ENCODE peak calls at places on chromosomes 2 and 18, in eight cellular contexts. P, G, J, D, M, N, O and Y are unnamed samples.

GRCh38 chr2:162573288-162573687 is 229.4 kb downstream of the GCA start:
- DNase-seq in P (no peak), G (no peak), J (no peak), D (no peak), M (no peak), N (no peak), O (no peak), Y (no peak)

GRCh38 chr2:154696771-154697170 is 1.7 kb upstream of the KCNJ3 start:
- DNase-seq in P (no peak), G (no peak), J (no peak), D (no peak), M (no peak), N (no peak), O (no peak), Y (no peak)

GRCh38 chr2:1437537-1437936 is 24.3 kb downstream of the TPO start:
- DNase-seq in P (no peak), G (no peak), J (no peak), D (no peak), M (no peak), N (no peak), O (no peak), Y (no peak)

GRCh38 chr2:69524799-69525198 is 87.6 kb upstream of the NFU1 start:
- DNase-seq in P (no peak), G (no peak), J (no peak), D (no peak), M (no peak), N (peak; percentile 49), O (no peak), Y (peak; percentile 5)

GRCh38 chr2:239264838-239265651 is 135.8 kb downstream of the HDAC4 start:
- DNase-seq in P (peak; percentile 80), G (peak; percentile 70), J (peak; percentile 79), D (no peak), M (peak; percentile 73), N (no peak), O (no peak), Y (no peak)

GRCh38 chr2:72204156-72204781 is 56.6 kb upstream of the CYP26B1 start:
- DNase-seq in P (peak; percentile 62), G (peak; percentile 83), J (peak; percentile 47), D (no peak), M (peak; percentile 37), N (no peak), O (no peak), Y (no peak)

GRCh38 chr2:200306969-200307811 is 697 bp downstream of the SPATS2L start:
- DNase-seq in P (peak; percentile 43), G (peak; percentile 42), J (peak; percentile 43), D (peak; percentile 53), M (no peak), N (peak; percentile 60), O (peak; percentile 50), Y (no peak)

GRCh38 chr18:63161728-63162195 is 157.8 kb downstream of the BCL2 start:
- DNase-seq in P (peak; percentile 93), G (peak; percentile 16), J (peak; percentile 94), D (peak; percentile 92), M (peak; percentile 93), N (no peak), O (no peak), Y (peak; percentile 62)

GRCh38 chr2:237818066-237818473 is 19.5 kb downstream of the RBM44 start:
- DNase-seq in P (peak; percentile 65), G (no peak), J (peak; percentile 65), D (peak; percentile 85), M (peak; percentile 62), N (no peak), O (no peak), Y (peak; percentile 11)

GRCh38 chr18:47550611-47551010 is 299.2 kb upstream of the SKOR2 start:
- DNase-seq in P (no peak), G (no peak), J (no peak), D (no peak), M (no peak), N (no peak), O (no peak), Y (no peak)

GRCh38 chr18:8706545-8706980 is 1.2 kb downstream of the MTCL1 start:
- DNase-seq in P (no peak), G (no peak), J (peak; percentile 23), D (no peak), M (no peak), N (no peak), O (no peak), Y (no peak)

GRCh38 chr2:205948496-205948837 is 137.5 kb downstream of the INO80D start:
- DNase-seq in P (no peak), G (no peak), J (no peak), D (no peak), M (no peak), N (no peak), O (no peak), Y (no peak)

GRCh38 chr18:80176334-80177080 is 67.4 kb downstream of the ADNP2 start:
- DNase-seq in P (peak; percentile 47), G (no peak), J (no peak), D (no peak), M (no peak), N (no peak), O (no peak), Y (no peak)

GRCh38 chr2:14634885-14635871 is 2.7 kb downstream of the LRATD1 start:
- DNase-seq in P (peak; percentile 40), G (peak; percentile 24), J (peak; percentile 72), D (peak; percentile 89), M (peak; percentile 60), N (peak; percentile 81), O (peak; percentile 46), Y (peak; percentile 44)

GRCh38 chr18:64886995-64887394 is 738.1 kb upstream of the LINC00305 start:
- DNase-seq in P (no peak), G (no peak), J (no peak), D (no peak), M (no peak), N (no peak), O (no peak), Y (no peak)

GRCh38 chr2:102615620-102616436 is 3.5 kb upstream of the SLC9A2 start:
- DNase-seq in P (peak; percentile 65), G (peak; percentile 75), J (peak; percentile 50), D (peak; percentile 53), M (peak; percentile 24), N (peak; percentile 85), O (peak; percentile 51), Y (no peak)

GRCh38 chr2:115161531-115162453 is 719.4 kb downstream of the DPP10 start:
- DNase-seq in P (no peak), G (no peak), J (no peak), D (no peak), M (no peak), N (peak; percentile 76), O (peak; percentile 43), Y (no peak)

GRCh38 chr2:237280235-237280634 is 133.7 kb downstream of the COL6A3 start:
- DNase-seq in P (peak; percentile 90), G (no peak), J (peak; percentile 99), D (no peak), M (peak; percentile 99), N (no peak), O (no peak), Y (no peak)

GRCh38 chr2:66430195-66430905 is 4.6 kb upstream of the MEIS1 start:
- DNase-seq in P (no peak), G (no peak), J (no peak), D (no peak), M (no peak), N (no peak), O (no peak), Y (no peak)
- H3K4me2 ChIP-seq in P (no peak overlapping the region), G (no peak overlapping the region), J (no peak overlapping the region), D (no peak overlapping the region), M (no peak overlapping the region), N (no peak overlapping the region), O (no peak overlapping the region), Y (no peak overlapping the region)

GRCh38 chr2:9029721-9030120 is 26.2 kb upstream of the MBOAT2 start:
- DNase-seq in P (no peak), G (no peak), J (no peak), D (no peak), M (no peak), N (no peak), O (no peak), Y (no peak)

GRCh38 chr2:9030190-9030589 is 26.7 kb upstream of the MBOAT2 start:
- DNase-seq in P (no peak), G (no peak), J (no peak), D (no peak), M (no peak), N (peak; percentile 12), O (no peak), Y (no peak)

GRCh38 chr2:9033385-9034175 is 30.1 kb upstream of the MBOAT2 start:
- DNase-seq in P (peak; percentile 13), G (no peak), J (peak; percentile 30), D (no peak), M (peak; percentile 13), N (peak; percentile 58), O (no peak), Y (no peak)

GRCh38 chr2:9030882-9031645 is 27.6 kb upstream of the MBOAT2 start:
- DNase-seq in P (peak; percentile 23), G (no peak), J (peak; percentile 33), D (peak; percentile 65), M (peak; percentile 22), N (no peak), O (no peak), Y (no peak)

DNA sequence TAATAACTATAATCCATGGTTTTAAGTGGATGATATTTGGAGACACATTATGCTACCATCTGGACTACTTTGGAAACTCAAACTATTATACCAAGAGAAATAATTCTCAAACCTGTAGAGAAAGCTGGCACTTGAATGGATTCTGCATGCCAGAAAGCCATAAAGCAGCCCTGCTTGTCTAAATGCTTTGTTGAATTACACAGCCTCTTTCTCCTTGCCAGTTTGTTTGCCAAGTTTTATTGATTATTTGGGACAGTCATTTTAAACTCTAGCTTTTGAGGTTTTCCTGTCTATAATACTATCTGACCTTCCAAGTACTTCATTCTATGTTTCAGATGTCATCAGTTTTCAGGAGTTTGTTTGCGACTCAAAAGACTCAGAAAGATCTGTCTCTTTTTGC is 29.1 kb upstream of the MBOAT2 start:
- DNase-seq in P (no peak), G (no peak), J (no peak), D (no peak), M (no peak), N (no peak), O (no peak), Y (no peak)
- H3K4me2 ChIP-seq in P (no peak overlapping the region), G (no peak overlapping the region), J (no peak overlapping the region), D (no peak overlapping the region), M (no peak overlapping the region), N (no peak overlapping the region), O (no peak overlapping the region), Y (no peak overlapping the region)

DNA sequence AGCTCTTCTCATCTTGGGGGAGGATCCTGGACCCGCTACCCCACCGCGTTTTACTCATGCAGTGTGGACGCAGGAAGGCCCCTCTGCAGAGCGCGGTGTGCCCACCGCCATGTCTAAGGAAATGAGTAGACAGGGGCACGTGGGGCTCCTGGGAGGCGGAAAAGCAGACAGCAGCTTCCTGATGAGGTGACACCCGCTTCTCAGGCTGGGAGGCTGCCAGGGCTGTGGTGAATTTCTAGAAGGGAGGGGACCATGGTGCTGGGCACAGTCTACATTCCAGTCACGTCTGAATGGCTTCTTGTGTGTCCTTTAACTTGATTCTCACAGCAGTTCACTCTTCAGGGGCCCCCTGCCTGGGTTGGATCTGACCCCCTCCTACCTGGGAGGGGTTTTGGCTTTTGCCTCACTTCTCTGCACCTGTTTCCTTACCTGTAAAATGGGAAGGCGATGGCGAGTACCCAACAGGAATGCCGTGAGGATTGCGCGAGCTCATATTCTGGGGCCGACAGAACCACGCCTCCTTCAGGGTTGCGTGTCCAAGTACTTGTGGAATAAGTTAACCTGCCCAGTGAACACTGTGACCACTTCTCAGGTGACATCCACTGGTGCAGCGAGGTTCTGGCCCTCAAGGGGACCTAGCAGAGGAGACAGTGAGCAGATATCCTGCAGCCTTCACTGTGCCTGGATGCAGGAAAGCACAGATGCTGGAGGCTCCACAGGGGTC is 32.3 kb upstream of the MBP start:
- DNase-seq in P (no peak), G (no peak), J (no peak), D (no peak), M (no peak), N (no peak), O (no peak), Y (no peak)
- H3K4me2 ChIP-seq in P (no peak overlapping the region), G (no peak overlapping the region), J (no peak overlapping the region), D (no peak overlapping the region), M (no peak overlapping the region), N (no peak overlapping the region), O (no peak overlapping the region), Y (peak overlapping the region; percentile 46)

GRCh38 chr2:8234253-8234652 is 447.6 kb upstream of the ID2 start:
- DNase-seq in P (no peak), G (no peak), J (no peak), D (no peak), M (no peak), N (no peak), O (no peak), Y (no peak)
- H3K4me2 ChIP-seq in P (no peak overlapping the region), G (no peak overlapping the region), J (no peak overlapping the region), D (no peak overlapping the region), M (no peak overlapping the region), N (no peak overlapping the region), O (no peak overlapping the region), Y (no peak overlapping the region)